ENCODE peak calls at places on chromosomes 16 and 17, in four cellular contexts. I is NCI-H1417, Z is brain microvascular endothelial cell, R is neural progenitor cell. X is an unnamed sample.

GRCh38 chr17:28612936-28613872 is 781 bp downstream of the RSKR start:
- DNase-seq in Z (peak), R (peak), I (peak), X (no peak)

GRCh38 chr17:3583456-3583855 is 25.8 kb downstream of the TRPV1 start:
- DNase-seq in I (no peak), R (no peak), Z (no peak), X (no peak)

GRCh38 chr16:69003500-69003899 is 102.0 kb upstream of the HAS3 start:
- DNase-seq in R (peak), Z (no peak), I (no peak), X (no peak)

GRCh38 chr17:31838641-31839225 is 20.3 kb downstream of the COPRS start:
- DNase-seq in Z (no peak), I (no peak), R (no peak), X (no peak)

GRCh38 chr16:84423416-84423837 is 55.1 kb downstream of the ATP2C2 start:
- DNase-seq in Z (peak), I (no peak), R (no peak), X (no peak)

GRCh38 chr16:50534958-50535357 is 13.2 kb upstream of the NKD1 start:
- DNase-seq in Z (no peak), I (no peak), R (no peak), X (no peak)

GRCh38 chr17:64036198-64036922 is 15.9 kb upstream of the ICAM2 start:
- DNase-seq in R (peak), I (no peak), Z (no peak), X (no peak)

GRCh38 chr17:56908061-56908542 is 5.7 kb downstream of the TRIM25 start:
- DNase-seq in I (no peak), R (no peak), Z (no peak), X (peak)

GRCh38 chr16:28019218-28019617 is 44.3 kb downstream of the GSG1L start:
- DNase-seq in R (no peak), Z (no peak), I (no peak), X (no peak)

GRCh38 chr17:75065562-75066151 is 18.6 kb downstream of the KCTD2 start:
- DNase-seq in R (no peak), I (no peak), Z (no peak), X (no peak)

GRCh38 chr16:67441289-67441753 is 10.4 kb downstream of the HSD11B2 start:
- DNase-seq in R (no peak), Z (no peak), I (peak), X (no peak)

GRCh38 chr17:18230288-18231141 is 5.1 kb downstream of the LLGL1 start:
- DNase-seq in Z (no peak), I (no peak), R (no peak), X (no peak)

GRCh38 chr16:27414803-27415431 is 12.9 kb downstream of the IL21R start:
- DNase-seq in Z (no peak), R (no peak), I (no peak), X (no peak)

GRCh38 chr16:57133911-57134310 is 41.5 kb downstream of the CPNE2 start:
- DNase-seq in R (no peak), I (no peak), Z (no peak), X (no peak)

GRCh38 chr16:86211800-86212199 is 298.5 kb upstream of the FOXF1 start:
- DNase-seq in Z (no peak), I (no peak), R (no peak), X (no peak)

GRCh38 chr16:29995911-29996772 is at the start of gene INO80E:
- DNase-seq in R (peak), I (peak), Z (peak), X (peak)

GRCh38 chr16:23694707-23695373 is 16.2 kb downstream of the PLK1 start:
- DNase-seq in I (no peak), Z (peak), R (peak), X (no peak)

GRCh38 chr17:78789663-78790181 is 7.6 kb upstream of the CYTH1 start:
- DNase-seq in R (no peak), Z (peak), I (no peak), X (peak)

GRCh38 chr17:30225112-30225511 is 10.4 kb downstream of the SLC6A4 start:
- DNase-seq in I (no peak), R (no peak), Z (no peak), X (no peak)

GRCh38 chr16:2532494-2533141 is 1.4 kb upstream of the CEMP1 start:
- DNase-seq in I (peak), R (peak), Z (peak), X (peak)

GRCh38 chr17:73872816-73873215 is 228.6 kb upstream of the SDK2 start:
- DNase-seq in Z (no peak), R (peak), I (peak), X (no peak)

GRCh38 chr17:34721326-34721725 is 141.9 kb downstream of the TMEM132E start:
- DNase-seq in I (peak), Z (no peak), R (no peak), X (no peak)

GRCh38 chr16:53456625-53457024 is 22.4 kb downstream of the RBL2 start:
- DNase-seq in R (no peak), I (no peak), Z (no peak), X (no peak)

GRCh38 chr17:55806745-55807466 is 56.1 kb downstream of the PCTP start:
- DNase-seq in I (no peak), R (no peak), Z (no peak), X (no peak)

GRCh38 chr17:79927136-79927661 is 88.0 kb upstream of the CBX4 start:
- DNase-seq in R (no peak), Z (no peak), I (no peak), X (no peak)

GRCh38 chr16:54242199-54242598 is 44.4 kb downstream of the IRX3 start:
- DNase-seq in R (peak), I (no peak), Z (no peak), X (no peak)

GRCh38 chr17:10744509-10745000 is 14.7 kb upstream of the TMEM220 start:
- DNase-seq in R (no peak), I (no peak), Z (no peak), X (no peak)

GRCh38 chr17:348692-349425 is 3.7 kb downstream of the RPH3AL start:
- DNase-seq in I (peak), Z (no peak), R (peak), X (peak)

GRCh38 chr17:3761061-3761917 is 37.6 kb downstream of the HASPIN start:
- DNase-seq in I (no peak), Z (no peak), R (no peak), X (no peak)

GRCh38 chr17:22517716-22518115 is 825.4 kb downstream of the KCNJ18 start:
- DNase-seq in Z (no peak), R (no peak), I (no peak), X (no peak)

GRCh38 chr17:67608691-67609090 is 109.0 kb upstream of the NOL11 start:
- DNase-seq in I (no peak), Z (peak), R (no peak), X (no peak)

GRCh38 chr17:336110-337021 is 16.2 kb downstream of the RPH3AL start:
- DNase-seq in R (peak), I (peak), Z (no peak), X (peak)

GRCh38 chr17:31492880-31493655 is 101.6 kb downstream of the RAB11FIP4 start:
- DNase-seq in I (no peak), Z (no peak), R (no peak), X (no peak)

GRCh38 chr17:81187586-81188490 is 21.8 kb upstream of the AATK start:
- DNase-seq in R (no peak), Z (no peak), I (no peak), X (no peak)

GRCh38 chr16:48361012-48361411 is 24.2 kb downstream of the SIAH1 start:
- DNase-seq in R (no peak), Z (no peak), I (no peak), X (no peak)

GRCh38 chr16:733382-734207 is 6.7 kb downstream of the HAGHL start:
- DNase-seq in R (peak), Z (no peak), I (no peak), X (no peak)

GRCh38 chr16:68074850-68075249 is 10.3 kb upstream of the NFATC3 start:
- DNase-seq in R (no peak), I (no peak), Z (no peak), X (no peak)

GRCh38 chr17:77036841-77037381 is 103.9 kb upstream of the SEC14L1 start:
- DNase-seq in Z (no peak), R (no peak), I (peak), X (no peak)

X was measured in tibial nerve.